ENCODE peak calls at places on chromosomes 2 and 18, in five cellular contexts. A, L, W, M and U are unnamed samples.

GRCh38 chr2:188952901-188953300 is 21.3 kb upstream of the COL3A1 start:
- DNase-seq in M (no peak), A (no peak), W (no peak), L (no peak), U (no peak)

GRCh38 chr2:94956797-94957391 is 68.6 kb upstream of the MAL start:
- DNase-seq in M (peak; percentile 39), A (peak; percentile 22), W (no peak), L (peak; percentile 7), U (peak; percentile 63)

GRCh38 chr18:6994719-6995430 is 122.7 kb downstream of the LAMA1 start:
- DNase-seq in M (no peak), A (peak; percentile 16), L (no peak), W (no peak), U (peak; percentile 30)

GRCh38 chr2:13605266-13605665 is 888.5 kb downstream of the TRIB2 start:
- DNase-seq in W (no peak), A (no peak), L (no peak), M (no peak), U (no peak)

GRCh38 chr18:36947820-36948348 is 119.0 kb downstream of the KIAA1328 start:
- DNase-seq in L (no peak), W (no peak), A (no peak), M (no peak), U (no peak)

GRCh38 chr2:197184959-197185586 is 125.5 kb downstream of the ANKRD44 start:
- DNase-seq in L (peak; percentile 79), W (peak; percentile 65), A (no peak), M (peak; percentile 50), U (peak; percentile 49)

GRCh38 chr18:21194871-21195771 is 46.9 kb upstream of the GREB1L start:
- DNase-seq in A (peak; percentile 54), L (peak; percentile 51), M (no peak), W (no peak), U (peak; percentile 54)

GRCh38 chr2:37358466-37358865 is 14.0 kb downstream of the QPCT start:
- DNase-seq in L (no peak), W (no peak), M (no peak), A (no peak), U (no peak)

GRCh38 chr18:10317864-10318685 is 136.4 kb upstream of the APCDD1 start:
- DNase-seq in W (no peak), L (no peak), A (no peak), M (no peak), U (no peak)

GRCh38 chr18:59606193-59607175 is 90.7 kb downstream of the CCBE1 start:
- DNase-seq in L (peak; percentile 72), A (peak; percentile 96), W (no peak), M (no peak), U (peak; percentile 72)

GRCh38 chr2:135985826-135986393 is 484 bp upstream of the DARS1 start:
- DNase-seq in L (no peak), W (no peak), M (no peak), A (no peak), U (no peak)

GRCh38 chr18:61397222-61397621 is 64.0 kb downstream of the CDH20 start:
- DNase-seq in A (no peak), M (no peak), L (no peak), W (no peak), U (no peak)

GRCh38 chr2:136118819-136119716 is 1.1 kb upstream of the CXCR4 start:
- DNase-seq in L (no peak), M (peak; percentile 64), W (peak; percentile 84), A (no peak), U (no peak)

GRCh38 chr2:22175002-22175401 is 1051.2 kb downstream of the TDRD15 start:
- DNase-seq in A (no peak), W (no peak), M (no peak), L (no peak), U (no peak)

GRCh38 chr2:170247333-170247732 is 69.4 kb downstream of the MYO3B start:
- DNase-seq in W (no peak), L (no peak), A (no peak), M (no peak), U (no peak)

GRCh38 chr2:174577967-174578589 is 19.5 kb downstream of the WIPF1 start:
- DNase-seq in A (peak; percentile 71), M (no peak), W (no peak), L (peak; percentile 61), U (peak; percentile 82)

GRCh38 chr2:37890893-37891495 is 34.1 kb upstream of the RMDN2 start:
- DNase-seq in M (peak; percentile 77), A (peak; percentile 68), L (peak; percentile 66), W (peak; percentile 83), U (peak; percentile 46)

GRCh38 chr2:18404708-18405107 is 155.7 kb downstream of the RDH14 start:
- DNase-seq in A (no peak), M (no peak), L (no peak), W (no peak), U (no peak)

GRCh38 chr2:181528441-181528840 is 71.3 kb downstream of the ITGA4 start:
- DNase-seq in M (no peak), W (no peak), A (no peak), L (no peak), U (peak; percentile 21)

GRCh38 chr2:101190753-101191516 is 39.8 kb upstream of the TBC1D8 start:
- DNase-seq in A (peak; percentile 63), W (no peak), L (no peak), M (no peak), U (peak; percentile 44)

GRCh38 chr2:176891857-176892256 is 320.7 kb upstream of the HNRNPA3 start:
- DNase-seq in L (no peak), A (no peak), W (no peak), M (no peak), U (no peak)

DNA sequence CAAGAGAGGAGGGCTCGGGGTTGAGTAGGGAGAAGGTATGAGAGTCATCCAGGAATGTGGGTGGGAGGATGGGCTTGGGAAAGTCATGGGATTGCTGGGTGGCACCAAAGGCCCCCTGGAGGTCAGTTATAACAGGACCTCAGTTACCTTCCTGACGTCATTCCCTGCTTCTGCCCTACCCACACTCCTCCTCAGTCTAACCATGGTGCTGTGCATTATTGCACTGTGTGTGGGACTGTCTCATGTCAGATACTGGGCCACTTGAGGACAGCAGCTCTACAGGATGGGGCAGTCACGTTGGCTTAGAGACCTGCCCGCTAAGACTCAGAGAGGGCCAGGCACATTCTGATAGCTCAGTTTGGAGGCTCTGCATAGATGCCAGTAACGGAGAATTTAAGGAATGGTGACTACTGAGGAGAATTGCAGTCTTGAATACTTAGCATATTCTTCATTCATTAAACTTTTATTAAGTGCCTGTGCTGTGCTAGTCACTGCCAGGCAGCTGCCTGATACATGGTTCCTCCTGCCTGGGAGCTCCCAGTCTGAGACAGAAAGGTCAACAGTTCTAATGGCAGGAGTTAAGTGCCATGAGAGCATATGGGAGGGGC is 90.5 kb downstream of the LAMA3 start:
- DNase-seq in M (no peak), L (peak; percentile 10), A (peak; percentile 40), W (no peak), U (peak; percentile 65)
- TF ChIP-seq CTCF in M (no peak), L (no peak), A (no peak), W (no peak), U (no peak)

GRCh38 chr18:58223717-58224424 is 179.8 kb downstream of the NEDD4L start:
- DNase-seq in L (peak; percentile 81), M (peak; percentile 85), A (peak; percentile 91), W (peak; percentile 61), U (peak; percentile 93)

GRCh38 chr18:58225101-58225500 is 181.1 kb downstream of the NEDD4L start:
- DNase-seq in A (no peak), M (no peak), L (no peak), W (no peak), U (peak; percentile 22)

GRCh38 chr18:58221060-58221725 is 177.2 kb downstream of the NEDD4L start:
- DNase-seq in A (peak; percentile 48), W (peak; percentile 59), L (peak; percentile 87), M (peak; percentile 84), U (peak; percentile 57)

GRCh38 chr18:58224425-58224750 is 180.4 kb downstream of the NEDD4L start:
- DNase-seq in L (no peak), M (no peak), A (no peak), W (no peak), U (no peak)

DNA sequence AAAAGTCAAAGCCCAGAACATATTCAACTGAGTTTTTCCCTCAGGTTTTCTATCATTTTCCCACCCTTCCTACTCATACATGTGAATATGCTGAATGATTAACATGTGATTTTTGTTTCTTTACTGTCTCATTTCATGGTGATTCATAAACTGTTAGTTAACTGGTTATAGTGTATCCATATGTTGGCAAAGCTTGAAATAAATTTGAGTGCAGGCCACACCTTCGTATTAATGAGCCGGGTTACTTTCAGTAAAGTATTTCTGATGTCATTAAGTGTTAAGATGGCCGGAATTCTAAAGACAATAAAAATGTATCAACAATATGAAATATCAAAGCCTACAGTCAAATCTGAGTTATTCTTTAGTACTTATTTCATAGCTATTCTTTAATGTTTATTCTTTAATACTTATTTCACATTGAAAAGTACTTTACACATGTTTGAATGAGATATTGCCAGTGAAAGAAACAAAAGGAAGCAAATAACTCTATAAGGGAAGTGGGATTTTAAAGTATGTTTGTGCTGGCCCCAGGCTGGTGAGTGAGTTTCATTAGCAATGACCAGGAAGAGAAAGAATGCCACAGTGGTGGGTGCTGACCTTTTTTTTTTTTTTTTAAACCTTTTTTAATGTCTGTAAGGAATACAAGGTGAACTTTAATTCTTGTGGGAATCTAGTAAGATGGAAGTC is 178.6 kb downstream of the NEDD4L start:
- DNase-seq in W (no peak), A (peak; percentile 7), M (no peak), L (peak; percentile 59), U (peak; percentile 64)
- H3K4me3 ChIP-seq in W (peak overlapping the region; percentile 49), A (no peak overlapping the region), M (peak overlapping the region; percentile 33), L (peak overlapping the region; percentile 48), U (peak overlapping the region; percentile 28)

GRCh38 chr2:158745866-158746382 is 49.2 kb upstream of the DAPL1 start:
- DNase-seq in M (no peak), A (no peak), W (no peak), L (no peak), U (no peak)
- TF ChIP-seq CTCF in M (no peak), A (no peak), W (no peak), L (no peak), U (no peak)

DNA sequence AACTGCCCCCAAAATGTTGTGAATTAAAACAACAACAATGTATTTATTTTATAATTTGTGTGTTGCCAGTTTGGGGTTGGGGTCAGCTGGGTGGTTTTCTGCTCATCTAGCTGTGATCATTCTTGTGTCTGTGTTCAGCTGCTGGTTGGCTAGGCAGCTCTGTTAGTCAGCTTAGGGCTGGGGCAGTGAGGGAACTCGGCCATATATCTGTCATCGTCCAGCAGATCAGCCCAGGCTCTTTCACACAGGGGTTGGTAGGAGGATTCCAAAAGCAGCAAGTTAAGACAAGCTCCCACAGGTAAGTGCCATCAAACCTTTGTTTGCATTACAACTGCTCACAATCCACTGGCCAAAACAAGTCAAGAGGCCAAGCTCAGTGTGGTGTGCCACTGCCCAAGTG is 121.5 kb downstream of the LPIN1 start:
- DNase-seq in W (no peak), L (no peak), M (no peak), A (no peak), U (no peak)
- H3K4me3 ChIP-seq in W (no peak overlapping the region), L (no peak overlapping the region), M (no peak overlapping the region), A (no peak overlapping the region), U (no peak overlapping the region)

DNA sequence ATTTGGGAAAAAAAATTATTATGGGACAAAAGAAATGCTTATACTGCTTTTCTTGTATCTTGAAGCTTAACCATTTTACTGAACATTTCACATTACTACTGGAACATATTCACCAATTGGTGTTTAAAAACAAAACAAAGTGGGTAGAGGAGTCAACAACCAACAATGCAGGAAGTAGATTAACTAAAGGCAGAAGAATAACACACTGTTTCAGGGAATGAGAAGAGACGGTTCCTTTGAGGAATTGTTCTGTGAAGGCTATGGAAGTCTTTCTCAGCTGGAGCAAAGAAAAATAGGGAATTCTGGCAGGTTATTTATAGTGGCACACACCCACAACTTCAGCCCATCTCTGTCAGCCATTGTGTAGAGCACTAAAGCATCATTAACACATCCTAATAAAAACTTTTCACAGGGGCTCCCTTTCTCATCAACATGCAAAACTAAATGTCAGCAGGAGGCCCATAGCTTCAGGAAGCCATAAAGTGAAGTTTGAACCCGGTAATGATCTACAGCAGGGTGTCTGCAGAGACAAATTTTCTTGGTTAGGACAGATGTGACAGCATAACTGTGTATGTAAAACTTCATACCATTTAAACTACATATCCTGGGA is 113.6 kb downstream of the CDH2 start:
- DNase-seq in M (no peak), L (peak; percentile 72), W (no peak), A (no peak), U (peak; percentile 21)
- TF ChIP-seq CTCF in M (no peak), L (no peak), W (no peak), A (no peak), U (no peak)